ENCODE peak calls at places on chromosomes 3 and 15, in six cellular contexts. N, Q, S, K, F and E are unnamed samples.

GRCh38 chr15:26889298-26889898 is 22.5 kb downstream of the GABRA5 start:
- DNase-seq in N (peak), Q (peak), S (no peak), K (peak), F (peak), E (peak)

GRCh38 chr3:31532587-31533168 is at the start of gene STT3B:
- DNase-seq in N (peak), Q (peak), S (peak), K (peak), F (peak), E (peak)

GRCh38 chr3:167851749-167852148 is 116.2 kb downstream of the SERPINI1 start:
- DNase-seq in N (no peak), Q (no peak), S (no peak), K (no peak), F (no peak), E (no peak)

GRCh38 chr15:85532689-85533088 is 152.3 kb downstream of the AKAP13 start:
- DNase-seq in N (no peak), Q (no peak), S (no peak), K (no peak), F (no peak), E (no peak)

GRCh38 chr15:101066501-101067408 is 147.6 kb downstream of the LRRK1 start:
- DNase-seq in N (no peak), Q (no peak), S (no peak), K (no peak), F (no peak), E (peak)

GRCh38 chr15:28116521-28117488 is 17.7 kb upstream of the OCA2 start:
- DNase-seq in N (no peak), Q (no peak), S (no peak), K (no peak), F (no peak), E (no peak)

GRCh38 chr3:131899021-131899420 is 135.8 kb downstream of the CPNE4 start:
- DNase-seq in N (no peak), Q (no peak), S (no peak), K (no peak), F (no peak), E (no peak)

GRCh38 chr15:78242128-78242527 is 7.8 kb upstream of the ACSBG1 start:
- DNase-seq in N (peak), Q (no peak), S (peak), K (peak), F (no peak), E (peak)

GRCh38 chr3:24254649-24255048 is 240.0 kb downstream of the THRB start:
- DNase-seq in N (no peak), Q (peak), S (no peak), K (no peak), F (no peak), E (no peak)

GRCh38 chr3:6860911-6861330 is at the start of gene GRM7:
- DNase-seq in N (no peak), Q (no peak), S (no peak), K (no peak), F (no peak), E (no peak)

GRCh38 chr15:47937834-47938233 is 183.0 kb upstream of the SLC24A5 start:
- DNase-seq in N (no peak), Q (no peak), S (no peak), K (no peak), F (no peak), E (no peak)

GRCh38 chr3:50205719-50206276 is 727 bp downstream of the SLC38A3 start:
- DNase-seq in N (peak), Q (no peak), S (no peak), K (no peak), F (no peak), E (peak)

GRCh38 chr3:56347219-56347871 is 120.9 kb downstream of the ERC2 start:
- DNase-seq in N (no peak), Q (no peak), S (peak), K (peak), F (no peak), E (peak)

GRCh38 chr3:159919873-159920272 is 68.8 kb upstream of the IL12A start:
- DNase-seq in N (no peak), Q (peak), S (no peak), K (peak), F (no peak), E (no peak)
- TF ChIP-seq BHLHE40 in N (no peak), Q (no peak), S (no peak), K (no peak), F (peak), E (no peak)

DNA sequence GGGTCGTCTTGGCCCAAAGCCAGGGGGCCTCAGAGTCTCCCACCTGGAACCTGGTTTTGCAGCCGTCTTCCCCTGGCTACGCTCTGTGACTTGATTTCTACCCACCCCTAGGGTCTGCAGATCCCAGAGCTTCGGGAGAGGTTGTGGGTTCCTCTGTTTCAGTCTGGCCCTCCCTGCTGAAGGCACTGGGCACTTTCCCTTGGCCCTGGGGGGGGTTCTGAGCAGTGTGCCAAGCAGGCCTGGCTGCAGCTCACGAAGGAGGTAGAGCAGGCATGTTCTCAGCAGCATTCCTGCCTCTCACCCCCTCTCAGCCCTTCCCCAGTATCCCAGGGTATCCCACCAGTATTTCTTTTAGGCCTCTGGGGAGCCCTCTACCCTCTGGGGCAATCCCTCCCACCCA is 99.0 kb downstream of the TMEM266 start:
- DNase-seq in N (no peak), Q (no peak), S (no peak), K (no peak), F (no peak), E (no peak)
- TF ChIP-seq BHLHE40 in N (no peak), Q (no peak), S (no peak), K (no peak), F (no peak), E (no peak)

GRCh38 chr3:113227146-113227545 is 15.8 kb downstream of the BOC start:
- DNase-seq in N (no peak), Q (no peak), S (no peak), K (no peak), F (no peak), E (no peak)
- TF ChIP-seq BHLHE40 in N (no peak), Q (no peak), S (no peak), K (no peak), F (no peak), E (no peak)

GRCh38 chr3:62527484-62527883 is 154.1 kb upstream of the FEZF2 start:
- DNase-seq in N (no peak), Q (no peak), S (no peak), K (no peak), F (no peak), E (no peak)

GRCh38 chr3:62531981-62532380 is 158.6 kb upstream of the FEZF2 start:
- DNase-seq in N (no peak), Q (no peak), S (no peak), K (no peak), F (no peak), E (no peak)

GRCh38 chr3:62532796-62533195 is 159.4 kb upstream of the FEZF2 start:
- DNase-seq in N (no peak), Q (no peak), S (no peak), K (no peak), F (no peak), E (no peak)

GRCh38 chr3:62529230-62529629 is 155.9 kb upstream of the FEZF2 start:
- DNase-seq in N (peak), Q (peak), S (peak), K (peak), F (no peak), E (peak)

GRCh38 chr3:62531494-62531893 is 158.1 kb upstream of the FEZF2 start:
- DNase-seq in N (no peak), Q (no peak), S (no peak), K (no peak), F (no peak), E (no peak)
- TF ChIP-seq BHLHE40 in N (no peak), Q (no peak), S (no peak), K (no peak), F (no peak), E (no peak)

DNA sequence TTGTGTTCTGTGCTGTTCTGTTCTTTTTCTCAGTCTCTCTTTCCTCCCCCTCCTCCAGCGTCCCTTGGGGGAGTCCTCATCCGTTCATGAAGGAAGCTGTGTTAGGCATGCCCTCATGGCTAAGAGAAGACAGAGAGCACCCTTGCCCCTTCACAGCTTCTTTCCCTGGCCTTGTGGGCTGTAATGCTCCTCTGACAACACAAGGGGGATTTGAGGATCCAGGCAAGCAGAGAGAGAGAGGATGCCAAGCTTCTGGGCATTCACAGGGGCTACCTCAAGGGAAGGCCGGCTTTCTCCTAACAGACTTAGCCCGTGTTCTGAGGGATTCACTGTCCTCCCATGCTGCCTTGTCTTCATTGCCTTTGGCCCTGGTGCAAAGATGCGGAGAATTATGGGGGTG is 389.5 kb downstream of the LRTM1 start:
- DNase-seq in N (no peak), Q (no peak), S (peak), K (peak), F (no peak), E (no peak)
- TF ChIP-seq BHLHE40 in N (no peak), Q (no peak), S (no peak), K (no peak), F (no peak), E (no peak)

DNA sequence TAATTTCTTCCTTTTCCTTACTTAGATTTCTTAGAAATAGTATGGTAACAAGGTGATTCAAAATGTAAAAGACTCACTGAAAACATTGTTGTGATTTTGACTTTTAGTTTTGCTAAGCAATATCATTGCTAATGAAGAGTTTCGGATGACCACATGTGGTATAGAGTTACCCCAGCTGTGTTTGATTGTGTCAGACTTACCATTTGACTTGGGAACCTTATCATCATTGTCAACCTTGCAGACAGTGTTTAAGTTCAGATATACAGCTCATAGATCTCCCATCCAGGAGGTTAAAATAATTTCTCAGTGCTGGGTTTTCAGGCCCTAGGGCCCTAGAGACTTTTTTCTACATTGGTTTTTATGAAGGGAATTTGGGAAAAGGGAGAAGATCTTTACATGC is 133.7 kb upstream of the ZPLD1 start:
- DNase-seq in N (no peak), Q (no peak), S (no peak), K (no peak), F (no peak), E (no peak)
- TF ChIP-seq BHLHE40 in N (no peak), Q (no peak), S (no peak), K (no peak), F (no peak), E (no peak)

DNA sequence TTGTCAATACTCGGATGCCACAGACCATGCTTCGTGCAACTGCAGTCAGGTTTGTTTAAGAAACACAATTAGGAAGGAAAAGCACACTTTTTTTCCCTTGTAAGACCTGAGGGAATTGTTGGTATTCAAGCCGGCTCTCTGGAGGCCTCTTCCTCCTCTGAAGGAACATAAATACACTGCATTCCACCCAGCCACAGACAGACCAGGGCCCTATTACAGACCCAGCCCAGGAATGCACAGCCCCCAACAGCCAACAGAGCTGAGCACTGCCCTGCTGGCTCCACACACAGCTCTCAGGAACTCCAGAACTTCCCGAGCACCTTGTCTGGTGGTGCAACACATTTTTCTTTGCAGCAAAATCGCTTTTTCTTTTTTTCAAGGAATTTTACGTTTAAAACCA is 488.7 kb upstream of the PROK2 start:
- DNase-seq in N (no peak), Q (peak), S (no peak), K (no peak), F (no peak), E (no peak)
- TF ChIP-seq BHLHE40 in N (no peak), Q (no peak), S (no peak), K (no peak), F (no peak), E (no peak)

GRCh38 chr3:42872718-42873117 is 3.0 kb downstream of the CYP8B1 start:
- DNase-seq in N (no peak), Q (no peak), S (no peak), K (no peak), F (no peak), E (peak)

GRCh38 chr3:42876401-42876800 is 722 bp upstream of the CYP8B1 start:
- DNase-seq in N (no peak), Q (no peak), S (no peak), K (no peak), F (no peak), E (no peak)

GRCh38 chr3:42873216-42873982 is 2.3 kb downstream of the CYP8B1 start:
- DNase-seq in N (no peak), Q (no peak), S (no peak), K (no peak), F (no peak), E (no peak)

GRCh38 chr3:42875325-42876151 is at the start of gene CYP8B1:
- DNase-seq in N (peak), Q (no peak), S (no peak), K (no peak), F (no peak), E (no peak)

GRCh38 chr3:42874749-42875148 is 930 bp downstream of the CYP8B1 start:
- DNase-seq in N (no peak), Q (no peak), S (no peak), K (no peak), F (no peak), E (no peak)
- TF ChIP-seq BHLHE40 in N (no peak), Q (no peak), S (no peak), K (no peak), F (no peak), E (no peak)

DNA sequence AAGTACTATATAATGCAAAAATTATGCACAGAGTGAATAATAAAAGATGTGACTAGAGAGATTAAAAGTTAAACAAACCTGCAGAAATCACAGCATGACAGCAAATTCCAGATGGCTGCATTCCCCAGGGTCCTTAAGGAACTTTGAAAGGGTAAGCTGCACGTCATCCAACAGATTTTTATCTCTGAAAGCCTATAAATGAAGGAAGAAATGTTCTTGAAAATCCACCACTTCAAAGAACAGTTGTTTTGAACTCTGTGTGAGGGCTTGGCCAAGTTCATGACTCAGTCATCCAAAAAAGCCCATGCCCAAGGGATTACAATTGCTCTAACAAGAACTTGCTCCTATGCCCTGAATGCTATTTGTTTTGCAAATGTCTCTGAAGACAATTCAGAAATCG is 603.6 kb downstream of the PLOD2 start:
- DNase-seq in N (no peak), Q (no peak), S (peak), K (peak), F (no peak), E (no peak)
- TF ChIP-seq BHLHE40 in N (no peak), Q (no peak), S (no peak), K (no peak), F (no peak), E (no peak)